ENCODE peak calls at places on chromosome 19, in eight cellular contexts. T is body of pancreas, Z is heart left ventricle, H is right lobe of liver, D is A549, X is GM12878, E is uterus, O is upper lobe of left lung. R is an unnamed sample.

GRCh38 chr19:47663911-47664771 is 49.1 kb upstream of the EHD2 start:
- DNase-seq in T (peak), Z (peak), H (peak), D (peak), X (no peak), E (peak), O (peak), R (no peak)

GRCh38 chr19:49689133-49690072 is at the start of gene ADM5:
- DNase-seq in T (peak), Z (no peak), H (peak), D (no peak), X (no peak), E (peak), O (peak), R (no peak)

GRCh38 chr19:17872251-17873001 is 681 bp downstream of the SLC5A5 start:
- DNase-seq in T (no peak), Z (no peak), H (no peak), D (no peak), X (no peak), E (no peak), O (peak), R (peak)

GRCh38 chr19:13843104-13843921 is 33.6 kb upstream of the NANOS3 start:
- DNase-seq in T (peak), Z (peak), H (peak), D (peak), X (no peak), E (peak), O (peak), R (no peak)

GRCh38 chr19:30388819-30389218 is 16.6 kb downstream of the ZNF536 start:
- DNase-seq in T (no peak), Z (no peak), H (no peak), D (no peak), X (no peak), E (no peak), O (no peak), R (no peak)

GRCh38 chr19:8123683-8124082 is 25.7 kb downstream of the FBN3 start:
- DNase-seq in T (no peak), Z (no peak), H (no peak), D (no peak), X (no peak), E (no peak), O (peak), R (no peak)

GRCh38 chr19:33227242-33227650 is 1.6 kb upstream of the SLC7A10 start:
- DNase-seq in T (no peak), Z (no peak), H (no peak), D (no peak), X (no peak), E (no peak), O (peak), R (no peak)

GRCh38 chr19:6446452-6446851 is 12.9 kb upstream of the SLC25A41 start:
- DNase-seq in T (no peak), Z (no peak), H (no peak), D (no peak), X (no peak), E (no peak), O (no peak), R (no peak)

GRCh38 chr19:47417746-47418594 is 1.4 kb downstream of the MEIS3 start:
- DNase-seq in T (no peak), Z (no peak), H (no peak), D (no peak), X (no peak), E (no peak), O (no peak), R (no peak)

GRCh38 chr19:17292301-17293074 is 10.7 kb downstream of the ABHD8 start:
- DNase-seq in T (no peak), Z (peak), H (peak), D (peak), X (peak), E (peak), O (peak), R (peak)

GRCh38 chr19:29506619-29506911 is 19.2 kb upstream of the VSTM2B start:
- DNase-seq in T (no peak), Z (no peak), H (no peak), D (no peak), X (no peak), E (no peak), O (no peak), R (no peak)

GRCh38 chr19:19179548-19180441 is 9.7 kb upstream of the MEF2B start:
- DNase-seq in T (no peak), Z (no peak), H (no peak), D (no peak), X (no peak), E (no peak), O (no peak), R (no peak)

GRCh38 chr19:35015576-35016351 is 14.5 kb upstream of the SCN1B start:
- DNase-seq in T (no peak), Z (no peak), H (no peak), D (no peak), X (no peak), E (no peak), O (no peak), R (no peak)

GRCh38 chr19:590396-590745 is 690 bp downstream of the HCN2 start:
- DNase-seq in T (no peak), Z (no peak), H (peak), D (no peak), X (no peak), E (no peak), O (peak), R (peak)

GRCh38 chr19:8456064-8456463 is 11.3 kb downstream of the HNRNPM start:
- DNase-seq in T (no peak), Z (no peak), H (no peak), D (peak), X (no peak), E (no peak), O (no peak), R (peak)

GRCh38 chr19:30696514-30696913 is 324.3 kb downstream of the ZNF536 start:
- DNase-seq in T (peak), Z (no peak), H (peak), D (peak), X (no peak), E (no peak), O (peak), R (peak)

GRCh38 chr19:47726467-47726866 is 13.2 kb downstream of the EHD2 start:
- DNase-seq in T (no peak), Z (no peak), H (no peak), D (no peak), X (no peak), E (no peak), O (no peak), R (no peak)

GRCh38 chr19:32630338-32630737 is 44.6 kb downstream of the ANKRD27 start:
- DNase-seq in T (no peak), Z (no peak), H (no peak), D (peak), X (no peak), E (no peak), O (peak), R (no peak)

GRCh38 chr19:48632692-48633147 is 4.5 kb downstream of the DBP start:
- DNase-seq in T (no peak), Z (no peak), H (no peak), D (no peak), X (no peak), E (no peak), O (no peak), R (peak)

GRCh38 chr19:8050274-8051096 is 2.1 kb upstream of the CCL25 start:
- DNase-seq in T (peak), Z (peak), H (peak), D (peak), X (peak), E (peak), O (peak), R (peak)

GRCh38 chr19:4911786-4912672 is 2.7 kb downstream of the UHRF1 start:
- DNase-seq in T (peak), Z (no peak), H (peak), D (peak), X (no peak), E (peak), O (no peak), R (peak)

GRCh38 chr19:34639491-34640085 is 37.4 kb downstream of the SCGB2B2 start:
- DNase-seq in T (peak), Z (peak), H (no peak), D (peak), X (peak), E (peak), O (no peak), R (peak)

GRCh38 chr19:28468701-28469459 is 744.1 kb downstream of the UQCRFS1 start:
- DNase-seq in T (peak), Z (peak), H (peak), D (no peak), X (no peak), E (no peak), O (peak), R (no peak)

GRCh38 chr19:35715981-35716734 is 1.6 kb upstream of the KMT2B start:
- DNase-seq in T (peak), Z (peak), H (peak), D (peak), X (no peak), E (peak), O (peak), R (no peak)

GRCh38 chr19:33785795-33786194 is 10.9 kb upstream of the KCTD15 start:
- DNase-seq in T (no peak), Z (no peak), H (no peak), D (no peak), X (no peak), E (no peak), O (no peak), R (no peak)

GRCh38 chr19:13825489-13826475 is 30.5 kb downstream of the ZSWIM4 start:
- DNase-seq in T (no peak), Z (no peak), H (no peak), D (peak), X (no peak), E (no peak), O (peak), R (peak)

GRCh38 chr19:5973867-5974635 is 3.9 kb downstream of the RANBP3 start:
- DNase-seq in T (no peak), Z (no peak), H (no peak), D (no peak), X (no peak), E (no peak), O (no peak), R (no peak)

GRCh38 chr19:28522545-28522922 is 690.4 kb downstream of the UQCRFS1 start:
- DNase-seq in T (no peak), Z (no peak), H (no peak), D (no peak), X (no peak), E (no peak), O (no peak), R (no peak)

GRCh38 chr19:35746556-35746955 is 1.1 kb downstream of the PSENEN start:
- DNase-seq in T (no peak), Z (no peak), H (peak), D (no peak), X (no peak), E (no peak), O (no peak), R (no peak)

GRCh38 chr19:56252699-56253422 is 19.7 kb upstream of the EDDM13 start:
- DNase-seq in T (peak), Z (peak), H (peak), D (peak), X (no peak), E (peak), O (no peak), R (peak)

GRCh38 chr19:23436944-23437343 is 41.7 kb upstream of the ZNF91 start:
- DNase-seq in T (no peak), Z (no peak), H (no peak), D (peak), X (no peak), E (no peak), O (no peak), R (peak)

GRCh38 chr19:29497241-29497640 is 28.6 kb upstream of the VSTM2B start:
- DNase-seq in T (no peak), Z (no peak), H (no peak), D (no peak), X (no peak), E (no peak), O (no peak), R (no peak)

GRCh38 chr19:29583196-29584006 is 22.7 kb upstream of the POP4 start:
- DNase-seq in T (no peak), Z (no peak), H (no peak), D (no peak), X (no peak), E (no peak), O (no peak), R (no peak)

GRCh38 chr19:38304352-38304865 is 358 bp downstream of the C19orf33 start:
- DNase-seq in T (no peak), Z (no peak), H (no peak), D (no peak), X (no peak), E (no peak), O (peak), R (no peak)
- TF ChIP-seq POLR2A in T (no peak), Z (no peak), H (no peak), D (no peak), X (no peak), E (no peak), O (no peak), R (no peak)

GRCh38 chr19:41439441-41440222 is at the start of gene DMAC2:
- DNase-seq in T (peak), Z (peak), H (peak), D (peak), X (peak), E (peak), O (peak), R (peak)
- TF ChIP-seq POLR2A in T (peak), Z (peak), H (peak), D (peak), X (peak), E (peak), O (peak), R (peak)

DNA sequence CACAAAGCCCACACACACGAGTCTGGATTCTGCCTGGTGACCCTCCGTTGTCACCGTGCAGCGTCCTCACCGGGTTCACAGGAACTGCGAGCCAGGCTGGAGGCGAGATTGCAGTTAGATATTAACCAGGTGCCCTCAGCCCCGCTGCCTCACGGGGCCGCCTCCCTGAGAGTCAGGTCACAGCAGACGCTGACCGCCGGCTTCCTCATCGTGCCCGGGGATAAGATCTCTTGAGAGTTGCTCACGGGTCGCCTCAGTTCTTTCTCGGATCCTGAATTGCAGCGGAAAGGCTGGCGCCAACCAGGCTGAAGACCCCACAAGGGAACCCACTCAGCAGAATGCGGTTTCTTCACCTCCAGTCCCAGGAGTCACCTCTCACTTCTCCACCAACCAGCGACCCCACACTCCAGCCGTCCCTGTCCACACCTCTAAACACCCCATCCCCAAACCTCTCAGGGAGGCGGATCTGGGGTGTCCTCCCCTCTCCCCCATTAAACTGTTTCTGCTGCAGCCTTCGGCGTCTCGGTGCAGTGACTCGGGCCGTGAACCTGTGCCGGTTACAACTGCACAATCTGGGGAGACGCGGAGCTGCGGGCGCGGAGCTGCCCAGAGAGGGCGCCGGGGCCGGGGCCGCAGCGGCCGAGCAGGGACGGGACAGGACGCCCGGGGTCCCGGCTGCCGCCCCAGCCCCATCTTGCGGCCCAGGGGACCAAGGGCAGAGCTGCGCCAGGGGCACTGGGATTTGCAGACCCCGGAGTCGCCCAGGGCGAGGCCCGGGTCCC is 591 bp downstream of the ZNF823 start:
- DNase-seq in T (peak), Z (peak), H (peak), D (peak), X (no peak), E (peak), O (peak), R (peak)
- TF ChIP-seq POLR2A in T (peak), Z (no peak), H (peak), D (no peak), X (no peak), E (no peak), O (no peak), R (no peak)

DNA sequence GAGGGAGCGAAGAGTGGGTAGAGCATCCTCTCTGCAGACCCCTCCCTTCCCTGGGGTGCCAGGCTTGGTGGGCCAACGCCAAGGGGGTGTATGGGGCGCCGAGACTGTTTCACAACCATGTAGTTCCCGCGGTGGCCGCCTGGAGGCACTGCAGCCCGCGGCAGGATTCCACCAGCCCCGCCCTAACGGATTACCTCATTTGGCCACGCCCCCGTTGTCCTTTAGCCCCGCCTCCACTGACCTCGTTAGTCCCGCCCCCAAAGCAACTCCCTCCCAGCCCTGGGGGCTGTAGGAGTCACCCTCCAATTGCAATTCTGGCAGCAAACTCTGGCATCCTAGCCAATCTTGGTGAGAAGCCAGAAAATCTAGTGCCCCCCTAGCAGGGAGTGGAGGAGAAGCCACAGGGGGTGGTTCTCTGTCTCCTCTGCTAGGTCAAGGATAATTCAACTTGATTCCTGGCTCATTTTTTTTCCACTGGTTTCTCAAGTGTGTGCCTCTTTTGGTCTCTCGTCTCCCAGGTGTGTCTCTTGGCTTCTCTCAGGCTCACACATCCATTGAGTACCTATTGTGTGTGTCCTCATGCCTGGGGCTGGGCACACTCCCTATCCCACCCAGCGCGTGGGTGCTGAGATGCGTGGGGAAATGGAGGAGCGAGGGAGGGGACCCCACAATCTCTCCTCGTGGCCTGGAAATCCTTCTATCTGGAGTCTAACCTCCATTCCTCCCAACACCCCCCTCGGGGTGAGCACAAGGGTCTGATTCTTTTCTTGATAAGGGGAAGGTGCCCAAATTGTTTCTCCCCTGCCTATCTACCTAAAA is 2.0 kb downstream of the OLFM2 start:
- DNase-seq in T (peak), Z (peak), H (peak), D (peak), X (no peak), E (peak), O (peak), R (peak)
- TF ChIP-seq POLR2A in T (no peak), Z (no peak), H (no peak), D (no peak), X (no peak), E (no peak), O (no peak), R (no peak)

GRCh38 chr19:58307736-58308135 is 2.6 kb downstream of the ERVK3-1 start:
- DNase-seq in T (no peak), Z (no peak), H (no peak), D (no peak), X (no peak), E (no peak), O (no peak), R (no peak)

GRCh38 chr19:58304748-58305064 is 471 bp upstream of the ERVK3-1 start:
- DNase-seq in T (no peak), Z (no peak), H (no peak), D (no peak), X (no peak), E (no peak), O (no peak), R (no peak)

GRCh38 chr19:58305065-58305931 is at the start of gene ERVK3-1:
- DNase-seq in T (peak), Z (peak), H (peak), D (peak), X (peak), E (peak), O (peak), R (peak)

GRCh38 chr19:58305932-58306323 is 751 bp downstream of the ERVK3-1 start:
- DNase-seq in T (no peak), Z (no peak), H (peak), D (no peak), X (no peak), E (no peak), O (no peak), R (no peak)

GRCh38 chr19:58304255-58304654 is 922 bp upstream of the ERVK3-1 start:
- DNase-seq in T (no peak), Z (no peak), H (no peak), D (no peak), X (no peak), E (no peak), O (no peak), R (peak)
- TF ChIP-seq POLR2A in T (no peak), Z (no peak), H (no peak), D (no peak), X (no peak), E (no peak), O (no peak), R (no peak)

GRCh38 chr19:3099347-3100145 is 5.4 kb downstream of the GNA11 start:
- DNase-seq in T (no peak), Z (no peak), H (no peak), D (no peak), X (no peak), E (no peak), O (peak), R (no peak)

GRCh38 chr19:3097442-3097871 is 3.3 kb downstream of the GNA11 start:
- DNase-seq in T (no peak), Z (no peak), H (no peak), D (no peak), X (no peak), E (no peak), O (peak), R (no peak)

GRCh38 chr19:3098141-3098514 is 4.0 kb downstream of the GNA11 start:
- DNase-seq in T (no peak), Z (no peak), H (peak), D (no peak), X (no peak), E (no peak), O (peak), R (no peak)

GRCh38 chr19:3100331-3100730 is 6.2 kb downstream of the GNA11 start:
- DNase-seq in T (no peak), Z (no peak), H (no peak), D (no peak), X (no peak), E (no peak), O (peak), R (no peak)

GRCh38 chr19:3098515-3099346 is 4.6 kb downstream of the GNA11 start:
- DNase-seq in T (peak), Z (peak), H (peak), D (no peak), X (no peak), E (no peak), O (peak), R (no peak)
- TF ChIP-seq POLR2A in T (peak), Z (peak), H (peak), D (no peak), X (no peak), E (no peak), O (no peak), R (no peak)

GRCh38 chr19:1812426-1813196 is 535 bp upstream of the ATP8B3 start:
- DNase-seq in T (peak), Z (peak), H (peak), D (peak), X (peak), E (peak), O (peak), R (peak)

GRCh38 chr19:1810439-1811160 is 1.5 kb downstream of the ATP8B3 start:
- DNase-seq in T (no peak), Z (no peak), H (peak), D (no peak), X (no peak), E (no peak), O (peak), R (no peak)

GRCh38 chr19:1813197-1813836 is 1.2 kb upstream of the ATP8B3 start:
- DNase-seq in T (no peak), Z (no peak), H (no peak), D (no peak), X (no peak), E (peak), O (peak), R (no peak)

GRCh38 chr19:1811472-1811894 is 593 bp downstream of the ATP8B3 start:
- DNase-seq in T (peak), Z (no peak), H (peak), D (peak), X (no peak), E (peak), O (peak), R (peak)

GRCh38 chr19:1811942-1812425 is at the start of gene ATP8B3:
- DNase-seq in T (no peak), Z (no peak), H (no peak), D (no peak), X (no peak), E (no peak), O (peak), R (no peak)
- TF ChIP-seq POLR2A in T (no peak), Z (no peak), H (no peak), D (no peak), X (no peak), E (no peak), O (no peak), R (no peak)